ENCODE peak calls at places on chromosomes 16 and 17, in ten cellular contexts. C is pancreas; D is esophagus muscularis mucosa; Z is heart left ventricle; W is GM23248; K is mucosa of descending colon; L is mesenchymal stem cell; F is suprapubic skin; I is lower lobe of right lung; O is CD8-positive, alpha-beta memory T cell. R is an unnamed sample.

GRCh38 chr17:5135726-5136579 is 20.1 kb downstream of the USP6 start:
- DNase-seq in C (no peak), D (peak; percentile 80), Z (no peak), W (no peak), K (no peak), L (no peak), F (no peak), I (no peak), O (no peak), R (no peak)

GRCh38 chr16:87701505-87701921 is 64.3 kb downstream of the KLHDC4 start:
- DNase-seq in C (peak; percentile 13), D (no peak), Z (no peak), W (no peak), K (no peak), L (no peak), F (no peak), I (no peak), O (no peak), R (no peak)

GRCh38 chr16:71249399-71249798 is 18.9 kb upstream of the HYDIN start:
- DNase-seq in C (no peak), D (peak; percentile 82), Z (no peak), W (no peak), K (no peak), L (no peak), F (no peak), I (no peak), O (no peak), R (no peak)

GRCh38 chr16:2042666-2043295 is 4.9 kb downstream of the NTHL1 start:
- DNase-seq in C (no peak), D (no peak), Z (no peak), W (no peak), K (no peak), L (no peak), F (no peak), I (no peak), O (no peak), R (no peak)

GRCh38 chr16:19287241-19287640 is 1.7 kb downstream of the CLEC19A start:
- DNase-seq in C (no peak), D (no peak), Z (no peak), W (no peak), K (no peak), L (no peak), F (no peak), I (no peak), O (no peak), R (no peak)

GRCh38 chr16:77238593-77238992 is 39.4 kb downstream of the SYCE1L start:
- DNase-seq in C (no peak), D (no peak), Z (no peak), W (no peak), K (no peak), L (no peak), F (no peak), I (no peak), O (no peak), R (no peak)

GRCh38 chr16:73126453-73126853 is 78.5 kb upstream of the ZFHX3 start:
- DNase-seq in C (no peak), D (no peak), Z (peak; percentile 59), W (peak; percentile 85), K (no peak), L (peak; percentile 76), F (peak; percentile 76), I (no peak), O (no peak), R (no peak)

GRCh38 chr16:6377956-6378355 is 954.7 kb upstream of the RBFOX1 start:
- DNase-seq in C (no peak), D (peak; percentile 89), Z (no peak), W (no peak), K (no peak), L (no peak), F (no peak), I (no peak), O (no peak), R (no peak)

GRCh38 chr16:84177740-84178070 is 9.2 kb downstream of the TAF1C start:
- DNase-seq in C (no peak), D (no peak), Z (peak; percentile 57), W (peak; percentile 78), K (no peak), L (peak; percentile 51), F (no peak), I (no peak), O (no peak), R (no peak)

GRCh38 chr16:84179612-84180320 is 7.1 kb downstream of the TAF1C start:
- DNase-seq in C (no peak), D (no peak), Z (no peak), W (no peak), K (no peak), L (no peak), F (no peak), I (no peak), O (no peak), R (no peak)

GRCh38 chr16:84176192-84177053 is 10.4 kb downstream of the TAF1C start:
- DNase-seq in C (no peak), D (no peak), Z (peak; percentile 38), W (no peak), K (no peak), L (no peak), F (no peak), I (no peak), O (no peak), R (no peak)

GRCh38 chr16:84178892-84179611 is 7.8 kb downstream of the TAF1C start:
- DNase-seq in C (no peak), D (no peak), Z (no peak), W (no peak), K (no peak), L (no peak), F (no peak), I (no peak), O (no peak), R (no peak)

DNA sequence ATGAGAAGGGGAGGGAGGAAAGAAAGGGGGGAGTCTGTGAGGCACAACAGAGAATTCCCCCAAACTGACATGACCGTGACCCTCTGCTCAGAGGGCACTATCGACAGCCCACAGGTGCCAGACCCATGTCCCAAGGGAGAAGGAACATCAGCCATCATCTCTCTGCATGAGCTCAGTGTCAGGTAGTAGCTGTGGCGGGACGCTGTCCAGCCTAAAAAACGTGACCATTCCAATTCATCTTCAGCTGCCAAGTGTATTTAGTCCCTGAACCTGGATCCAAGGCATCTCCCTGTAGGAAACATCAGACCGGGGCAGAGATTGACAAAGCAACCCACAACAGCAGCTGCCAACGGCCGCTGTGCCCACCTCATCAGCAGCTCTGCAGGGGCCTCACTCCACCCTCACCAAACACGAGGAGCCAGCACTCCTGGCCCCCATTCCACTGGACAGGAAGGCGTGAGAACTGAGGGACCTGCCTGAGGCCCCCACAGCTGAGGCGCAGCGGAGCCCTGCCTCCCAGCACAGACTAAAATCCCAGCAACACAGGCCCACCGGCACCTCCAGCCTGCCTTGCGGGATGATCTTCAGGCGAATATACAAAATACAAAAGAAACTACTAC is 8.6 kb downstream of the TAF1C start:
- DNase-seq in C (no peak), D (no peak), Z (no peak), W (no peak), K (no peak), L (no peak), F (no peak), I (no peak), O (no peak), R (no peak)
- H3K36me3 ChIP-seq in C (peaks cover 23% of the 10 kb centered on the region), D (peaks cover 53% of the 10 kb centered on the region), Z (peaks cover 57% of the 10 kb centered on the region), W (no peaks in the 10 kb centered on the region), K (peaks cover 4% of the 10 kb centered on the region), L (peaks cover 53% of the 10 kb centered on the region), F (peaks cover 51% of the 10 kb centered on the region), I (peaks cover 54% of the 10 kb centered on the region), O (peaks cover 9% of the 10 kb centered on the region), R (peaks cover 1% of the 10 kb centered on the region)

DNA sequence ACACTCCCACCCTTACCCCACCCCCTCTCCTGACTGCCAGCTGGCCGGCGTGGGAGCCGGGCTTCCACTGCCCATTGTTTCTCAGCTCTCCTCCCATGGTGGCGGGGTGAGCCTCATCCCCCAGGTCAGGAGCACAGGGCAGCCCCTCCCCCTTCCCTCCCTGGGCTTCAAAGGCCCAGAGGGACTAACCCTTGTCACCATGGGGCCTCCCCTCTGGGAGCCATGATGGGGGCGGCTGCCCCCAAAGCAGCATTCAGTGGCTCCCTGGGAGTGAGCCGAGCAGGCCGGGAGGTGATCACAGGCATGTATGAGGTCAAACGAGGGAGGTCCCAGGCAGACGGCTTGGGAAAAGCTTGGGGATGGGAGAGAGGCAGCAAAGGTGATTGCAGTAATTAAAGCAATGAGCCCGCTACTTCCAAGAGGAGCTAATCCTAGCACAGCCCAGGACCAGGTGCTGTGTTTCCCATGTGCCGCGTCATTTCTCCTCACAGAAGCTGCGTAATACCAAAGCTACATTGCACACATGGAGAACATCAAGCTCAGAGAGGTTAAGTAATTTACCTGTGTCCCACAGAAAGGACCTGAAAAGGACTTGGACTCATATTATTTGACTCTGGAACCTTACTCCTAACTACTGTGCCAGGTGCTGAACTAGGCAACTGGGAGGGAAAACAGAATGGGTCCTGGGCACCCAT is 24.5 kb downstream of the CDK5RAP3 start:
- DNase-seq in C (peak; percentile 86), D (no peak), Z (no peak), W (no peak), K (no peak), L (no peak), F (no peak), I (no peak), O (no peak), R (no peak)
- H3K4me1 ChIP-seq in C (peaks cover 16% of the 10 kb centered on the region), D (no peaks in the 10 kb centered on the region), Z (no peaks in the 10 kb centered on the region), W (peaks cover 12% of the 10 kb centered on the region), K (no peaks in the 10 kb centered on the region), L (peaks cover 14% of the 10 kb centered on the region), F (no peaks in the 10 kb centered on the region), I (peaks cover 9% of the 10 kb centered on the region), O (no peaks in the 10 kb centered on the region), R (no peaks in the 10 kb centered on the region)

DNA sequence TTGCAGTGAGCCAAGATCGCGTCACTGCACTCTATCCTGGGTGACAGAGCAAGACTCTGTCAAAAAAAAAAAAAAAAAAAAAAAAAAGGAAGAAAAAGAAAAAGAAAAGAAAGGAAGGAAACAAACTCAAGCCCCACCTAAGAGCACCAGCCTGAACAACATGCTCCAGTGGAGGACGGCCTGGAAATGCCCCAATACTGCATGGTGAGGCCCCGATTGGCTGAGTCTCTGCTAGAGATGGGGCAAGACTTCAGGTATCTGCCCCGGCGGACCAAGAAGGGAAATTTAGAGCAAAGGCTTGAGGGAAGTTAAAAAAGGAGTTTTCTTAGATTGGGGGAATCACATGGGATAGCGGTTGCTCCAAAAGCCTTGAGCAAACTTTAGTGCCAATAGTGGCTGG is 10.4 kb upstream of the ZNF652 start:
- DNase-seq in C (no peak), D (no peak), Z (no peak), W (no peak), K (no peak), L (no peak), F (peak; percentile 27), I (no peak), O (no peak), R (no peak)
- H3K4me3 ChIP-seq in C (no peak overlapping the region), D (no peak overlapping the region), Z (no peak overlapping the region), W (no peak overlapping the region), K (no peak overlapping the region), L (no peak overlapping the region), F (no peak overlapping the region), I (no peak overlapping the region), O (no peak overlapping the region), R (no peak overlapping the region)

GRCh38 chr17:50696365-50696879 is 11.3 kb downstream of the ANKRD40 start:
- DNase-seq in C (no peak), D (no peak), Z (no peak), W (no peak), K (no peak), L (no peak), F (no peak), I (no peak), O (no peak), R (no peak)

GRCh38 chr17:50693041-50693682 is 14.6 kb downstream of the ANKRD40 start:
- DNase-seq in C (no peak), D (no peak), Z (no peak), W (peak; percentile 65), K (no peak), L (no peak), F (peak; percentile 33), I (no peak), O (no peak), R (peak; percentile 93)

GRCh38 chr17:50699410-50699809 is 8.3 kb downstream of the ANKRD40 start:
- DNase-seq in C (no peak), D (no peak), Z (no peak), W (peak; percentile 52), K (no peak), L (no peak), F (no peak), I (no peak), O (no peak), R (no peak)

GRCh38 chr17:50697076-50697475 is 10.6 kb downstream of the ANKRD40 start:
- DNase-seq in C (no peak), D (no peak), Z (no peak), W (no peak), K (no peak), L (no peak), F (no peak), I (no peak), O (no peak), R (peak; percentile 33)

GRCh38 chr17:50697663-50698272 is 9.9 kb downstream of the ANKRD40 start:
- DNase-seq in C (no peak), D (no peak), Z (no peak), W (no peak), K (no peak), L (no peak), F (no peak), I (no peak), O (no peak), R (peak; percentile 48)
- H3K36me3 ChIP-seq in C (peaks cover 50% of the 10 kb centered on the region), D (peaks cover 78% of the 10 kb centered on the region), Z (peaks cover 94% of the 10 kb centered on the region), W (peaks cover 39% of the 10 kb centered on the region), K (peaks cover 15% of the 10 kb centered on the region), L (peaks cover 18% of the 10 kb centered on the region), F (peaks cover 72% of the 10 kb centered on the region), I (peaks cover 84% of the 10 kb centered on the region), O (peaks cover 47% of the 10 kb centered on the region), R (peaks cover 14% of the 10 kb centered on the region)

R was measured in Caco-2.